ENCODE peak calls at places on chromosomes 11 and 22, in eight cellular contexts. One of them, this sample, is unnamed. For H3K27me3, the result is how much of the 10 kb centered on the place peaks cover.

GRCh38 chr22:38890377-38890776 is 18.4 kb upstream of the CBX6 start:
- DNase-seq in body of pancreas: no peak
- DNase-seq in cardiac muscle cell: no peak
- DNase-seq in neural progenitor cell: no peak
- DNase-seq in psoas muscle: no peak
- DNase-seq in CD8-positive, alpha-beta T cell: no peak
- DNase-seq in bronchial epithelial cell: peak
- DNase-seq in H7: no peak
- DNase-seq in this sample: no peak

GRCh38 chr11:64276653-64277431 is 7.6 kb downstream of the BAD start:
- DNase-seq in body of pancreas: no peak
- DNase-seq in cardiac muscle cell: no peak
- DNase-seq in neural progenitor cell: no peak
- DNase-seq in psoas muscle: no peak
- DNase-seq in CD8-positive, alpha-beta T cell: no peak
- DNase-seq in bronchial epithelial cell: peak
- DNase-seq in H7: no peak
- DNase-seq in this sample: no peak

GRCh38 chr22:28030442-28030841 is 111.4 kb upstream of the PITPNB start:
- DNase-seq in body of pancreas: no peak
- DNase-seq in cardiac muscle cell: no peak
- DNase-seq in neural progenitor cell: no peak
- DNase-seq in psoas muscle: no peak
- DNase-seq in CD8-positive, alpha-beta T cell: no peak
- DNase-seq in bronchial epithelial cell: no peak
- DNase-seq in H7: no peak
- DNase-seq in this sample: no peak

GRCh38 chr11:10858505-10859360 is 880 bp upstream of the ZBED5 start:
- DNase-seq in body of pancreas: peak
- DNase-seq in cardiac muscle cell: no peak
- DNase-seq in neural progenitor cell: peak
- DNase-seq in psoas muscle: peak
- DNase-seq in CD8-positive, alpha-beta T cell: peak
- DNase-seq in bronchial epithelial cell: peak
- DNase-seq in H7: peak
- DNase-seq in this sample: no peak

GRCh38 chr11:130112071-130112830 is 42.6 kb downstream of the APLP2 start:
- DNase-seq in body of pancreas: no peak
- DNase-seq in cardiac muscle cell: no peak
- DNase-seq in neural progenitor cell: no peak
- DNase-seq in psoas muscle: no peak
- DNase-seq in CD8-positive, alpha-beta T cell: no peak
- DNase-seq in bronchial epithelial cell: no peak
- DNase-seq in H7: no peak
- DNase-seq in this sample: no peak

GRCh38 chr11:3022300-3022967 is 30.3 kb upstream of the NAP1L4 start:
- DNase-seq in body of pancreas: no peak
- DNase-seq in cardiac muscle cell: peak
- DNase-seq in neural progenitor cell: no peak
- DNase-seq in psoas muscle: no peak
- DNase-seq in CD8-positive, alpha-beta T cell: no peak
- DNase-seq in bronchial epithelial cell: peak
- DNase-seq in H7: no peak
- DNase-seq in this sample: no peak

GRCh38 chr11:128052912-128053641 is 534.3 kb downstream of the ETS1 start:
- DNase-seq in body of pancreas: no peak
- DNase-seq in cardiac muscle cell: peak
- DNase-seq in neural progenitor cell: no peak
- DNase-seq in psoas muscle: no peak
- DNase-seq in CD8-positive, alpha-beta T cell: no peak
- DNase-seq in bronchial epithelial cell: peak
- DNase-seq in H7: no peak
- DNase-seq in this sample: peak

GRCh38 chr11:77207618-77208313 is 79.7 kb downstream of the MYO7A start:
- DNase-seq in body of pancreas: no peak
- DNase-seq in cardiac muscle cell: peak
- DNase-seq in neural progenitor cell: no peak
- DNase-seq in psoas muscle: no peak
- DNase-seq in CD8-positive, alpha-beta T cell: no peak
- DNase-seq in bronchial epithelial cell: no peak
- DNase-seq in H7: peak
- DNase-seq in this sample: no peak

GRCh38 chr22:44406581-44407403 is 91.2 kb downstream of the RTL6 start:
- DNase-seq in body of pancreas: no peak
- DNase-seq in cardiac muscle cell: no peak
- DNase-seq in neural progenitor cell: no peak
- DNase-seq in psoas muscle: no peak
- DNase-seq in CD8-positive, alpha-beta T cell: no peak
- DNase-seq in bronchial epithelial cell: peak
- DNase-seq in H7: peak
- DNase-seq in this sample: no peak

GRCh38 chr11:46388619-46389449 is 2.7 kb downstream of the CHRM4 start:
- DNase-seq in body of pancreas: no peak
- DNase-seq in cardiac muscle cell: peak
- DNase-seq in neural progenitor cell: peak
- DNase-seq in psoas muscle: no peak
- DNase-seq in CD8-positive, alpha-beta T cell: no peak
- DNase-seq in bronchial epithelial cell: no peak
- DNase-seq in H7: peak
- DNase-seq in this sample: no peak
- H3K27me3 ChIP-seq in body of pancreas: under half
- H3K27me3 ChIP-seq in cardiac muscle cell: under half
- H3K27me3 ChIP-seq in neural progenitor cell: half or more
- H3K27me3 ChIP-seq in psoas muscle: half or more
- H3K27me3 ChIP-seq in CD8-positive, alpha-beta T cell: under half
- H3K27me3 ChIP-seq in bronchial epithelial cell: under half
- H3K27me3 ChIP-seq in H7: under half
- H3K27me3 ChIP-seq in this sample: half or more

GRCh38 chr22:22375586-22376351 is 131.2 kb downstream of the VPREB1 start:
- DNase-seq in body of pancreas: no peak
- DNase-seq in cardiac muscle cell: no peak
- DNase-seq in neural progenitor cell: no peak
- DNase-seq in psoas muscle: no peak
- DNase-seq in CD8-positive, alpha-beta T cell: no peak
- DNase-seq in bronchial epithelial cell: no peak
- DNase-seq in H7: no peak
- DNase-seq in this sample: no peak
- H3K27me3 ChIP-seq in body of pancreas: under half
- H3K27me3 ChIP-seq in cardiac muscle cell: under half
- H3K27me3 ChIP-seq in neural progenitor cell: half or more
- H3K27me3 ChIP-seq in psoas muscle: under half
- H3K27me3 ChIP-seq in CD8-positive, alpha-beta T cell: under half
- H3K27me3 ChIP-seq in bronchial epithelial cell: under half
- H3K27me3 ChIP-seq in H7: half or more
- H3K27me3 ChIP-seq in this sample: under half

GRCh38 chr11:17418437-17418836 is 30.0 kb upstream of the KCNJ11 start:
- DNase-seq in body of pancreas: no peak
- DNase-seq in cardiac muscle cell: no peak
- DNase-seq in neural progenitor cell: no peak
- DNase-seq in psoas muscle: no peak
- DNase-seq in CD8-positive, alpha-beta T cell: no peak
- DNase-seq in bronchial epithelial cell: no peak
- DNase-seq in H7: no peak
- DNase-seq in this sample: no peak
- H3K27me3 ChIP-seq in body of pancreas: under half
- H3K27me3 ChIP-seq in cardiac muscle cell: under half
- H3K27me3 ChIP-seq in neural progenitor cell: under half
- H3K27me3 ChIP-seq in psoas muscle: under half
- H3K27me3 ChIP-seq in CD8-positive, alpha-beta T cell: under half
- H3K27me3 ChIP-seq in bronchial epithelial cell: under half
- H3K27me3 ChIP-seq in H7: under half
- H3K27me3 ChIP-seq in this sample: under half

GRCh38 chr11:120649316-120649715 is 137.8 kb downstream of the GRIK4 start:
- DNase-seq in body of pancreas: no peak
- DNase-seq in cardiac muscle cell: no peak
- DNase-seq in neural progenitor cell: no peak
- DNase-seq in psoas muscle: no peak
- DNase-seq in CD8-positive, alpha-beta T cell: no peak
- DNase-seq in bronchial epithelial cell: no peak
- DNase-seq in H7: no peak
- DNase-seq in this sample: no peak

GRCh38 chr11:120651396-120651795 is 139.8 kb downstream of the GRIK4 start:
- DNase-seq in body of pancreas: no peak
- DNase-seq in cardiac muscle cell: no peak
- DNase-seq in neural progenitor cell: no peak
- DNase-seq in psoas muscle: no peak
- DNase-seq in CD8-positive, alpha-beta T cell: no peak
- DNase-seq in bronchial epithelial cell: no peak
- DNase-seq in H7: no peak
- DNase-seq in this sample: no peak

GRCh38 chr11:120648706-120649250 is 137.2 kb downstream of the GRIK4 start:
- DNase-seq in body of pancreas: no peak
- DNase-seq in cardiac muscle cell: no peak
- DNase-seq in neural progenitor cell: no peak
- DNase-seq in psoas muscle: no peak
- DNase-seq in CD8-positive, alpha-beta T cell: no peak
- DNase-seq in bronchial epithelial cell: no peak
- DNase-seq in H7: no peak
- DNase-seq in this sample: no peak

GRCh38 chr11:120652705-120653335 is 141.3 kb downstream of the GRIK4 start:
- DNase-seq in body of pancreas: no peak
- DNase-seq in cardiac muscle cell: peak
- DNase-seq in neural progenitor cell: peak
- DNase-seq in psoas muscle: no peak
- DNase-seq in CD8-positive, alpha-beta T cell: no peak
- DNase-seq in bronchial epithelial cell: no peak
- DNase-seq in H7: no peak
- DNase-seq in this sample: no peak

DNA sequence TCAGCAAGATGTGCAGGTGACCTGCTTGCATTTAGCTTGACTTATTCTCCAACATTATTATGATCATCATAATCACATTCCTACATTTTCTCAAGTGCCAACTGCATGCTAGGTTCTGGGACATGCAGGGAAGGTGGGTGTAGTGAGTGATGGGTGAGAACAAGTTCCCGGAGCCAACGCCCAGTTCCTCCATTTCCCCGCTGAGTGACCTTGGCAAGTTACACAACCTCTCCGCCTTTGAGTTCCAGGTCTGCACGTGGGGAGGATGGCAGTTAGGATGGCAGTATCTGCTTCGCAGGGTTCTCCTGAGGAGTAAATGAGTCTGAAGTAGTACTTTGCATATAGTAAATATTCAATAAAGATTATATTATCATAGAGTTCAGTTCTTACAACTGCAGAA is 140.3 kb downstream of the GRIK4 start:
- DNase-seq in body of pancreas: no peak
- DNase-seq in cardiac muscle cell: no peak
- DNase-seq in neural progenitor cell: no peak
- DNase-seq in psoas muscle: no peak
- DNase-seq in CD8-positive, alpha-beta T cell: no peak
- DNase-seq in bronchial epithelial cell: no peak
- DNase-seq in H7: no peak
- DNase-seq in this sample: no peak
- H3K27me3 ChIP-seq in body of pancreas: under half
- H3K27me3 ChIP-seq in cardiac muscle cell: half or more
- H3K27me3 ChIP-seq in neural progenitor cell: half or more
- H3K27me3 ChIP-seq in psoas muscle: under half
- H3K27me3 ChIP-seq in CD8-positive, alpha-beta T cell: under half
- H3K27me3 ChIP-seq in bronchial epithelial cell: under half
- H3K27me3 ChIP-seq in H7: under half
- H3K27me3 ChIP-seq in this sample: under half

This sample was measured in kidney epithelial cell.